ENCODE peak calls at places on chromosomes 5 and 9, in six cellular contexts. M is AG09309, A is HepG2, G is endothelial cell of umbilical vein, H is keratinocyte, L is astrocyte of the cerebellum. W is an unnamed sample.

GRCh38 chr9:115691686-115692085 is 461.9 kb upstream of the PAPPA start:
- DNase-seq in M (peak), A (no peak), G (no peak), L (peak), H (no peak), W (peak)

GRCh38 chr5:6792911-6793451 is 79.7 kb downstream of the TENT4A start:
- DNase-seq in G (no peak), L (no peak), M (no peak), A (no peak), H (no peak), W (no peak)

GRCh38 chr5:132180134-132180745 is 47.4 kb downstream of the P4HA2 start:
- DNase-seq in A (peak), L (peak), G (peak), M (peak), H (no peak), W (peak)

GRCh38 chr9:93012998-93013855 is 45.3 kb upstream of the SUSD3 start:
- DNase-seq in A (no peak), L (no peak), M (no peak), G (no peak), H (no peak), W (no peak)

GRCh38 chr5:73218552-73219171 is 45.7 kb downstream of the TMEM174 start:
- DNase-seq in L (peak), H (no peak), A (no peak), G (peak), M (no peak), W (no peak)

GRCh38 chr5:10540036-10540544 is 23.8 kb upstream of the ANKRD33B start:
- DNase-seq in L (no peak), M (no peak), H (no peak), G (no peak), A (no peak), W (no peak)

GRCh38 chr5:86463339-86463738 is 154.4 kb upstream of the COX7C start:
- DNase-seq in A (peak), M (no peak), H (no peak), L (no peak), G (no peak), W (no peak)

GRCh38 chr5:176612008-176612407 is 2.1 kb upstream of the GPRIN1 start:
- DNase-seq in M (no peak), L (no peak), A (no peak), G (no peak), H (no peak), W (no peak)

GRCh38 chr9:2758162-2758950 is 41.0 kb downstream of the KCNV2 start:
- DNase-seq in G (no peak), H (no peak), A (no peak), M (no peak), L (no peak), W (no peak)

GRCh38 chr5:155008669-155009068 is 4.9 kb upstream of the KIF4B start:
- DNase-seq in M (no peak), H (no peak), G (peak), L (no peak), A (peak), W (no peak)

GRCh38 chr9:127589955-127590370 is 22.1 kb upstream of the STXBP1 start:
- DNase-seq in M (no peak), L (peak), G (peak), A (peak), H (no peak), W (no peak)

GRCh38 chr9:127942152-127943010 is 4.7 kb upstream of the DPM2 start:
- DNase-seq in A (peak), L (no peak), G (peak), M (no peak), H (no peak), W (no peak)

GRCh38 chr9:114261026-114261425 is 61.9 kb upstream of the ORM1 start:
- DNase-seq in L (no peak), A (no peak), H (no peak), G (no peak), M (no peak), W (no peak)

DNA sequence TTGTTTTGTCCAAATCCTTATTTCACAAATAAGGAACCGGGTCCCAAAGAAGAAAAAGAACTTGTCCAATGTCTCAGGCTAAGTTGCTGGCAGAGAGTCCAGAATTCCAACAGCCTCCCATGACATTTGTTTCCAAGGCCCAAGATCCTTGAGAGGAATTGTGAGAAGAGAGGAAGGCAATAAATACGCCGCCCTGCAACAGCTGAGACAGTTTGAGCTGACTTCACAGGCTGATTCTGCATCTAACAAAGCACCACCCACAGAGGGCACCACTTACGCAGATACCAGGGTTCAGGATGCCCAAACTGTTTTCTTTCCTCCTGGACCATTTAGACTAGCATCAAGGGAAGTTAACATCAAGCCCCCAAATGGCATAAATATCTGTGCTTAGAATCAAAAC is 211.3 kb downstream of the FAM114A2 start:
- DNase-seq in L (no peak), A (no peak), G (no peak), H (no peak), M (no peak), W (no peak)
- TF ChIP-seq CTCF in L (peak), A (no peak), G (no peak), H (peak), M (peak), W (peak)

GRCh38 chr5:165460911-165461310 is 1955.5 kb downstream of the MAT2B start:
- DNase-seq in L (no peak), H (no peak), G (no peak), A (no peak), M (no peak), W (no peak)

GRCh38 chr5:165459232-165459631 is 1953.8 kb downstream of the MAT2B start:
- DNase-seq in L (no peak), G (no peak), M (no peak), A (no peak), H (no peak), W (no peak)

DNA sequence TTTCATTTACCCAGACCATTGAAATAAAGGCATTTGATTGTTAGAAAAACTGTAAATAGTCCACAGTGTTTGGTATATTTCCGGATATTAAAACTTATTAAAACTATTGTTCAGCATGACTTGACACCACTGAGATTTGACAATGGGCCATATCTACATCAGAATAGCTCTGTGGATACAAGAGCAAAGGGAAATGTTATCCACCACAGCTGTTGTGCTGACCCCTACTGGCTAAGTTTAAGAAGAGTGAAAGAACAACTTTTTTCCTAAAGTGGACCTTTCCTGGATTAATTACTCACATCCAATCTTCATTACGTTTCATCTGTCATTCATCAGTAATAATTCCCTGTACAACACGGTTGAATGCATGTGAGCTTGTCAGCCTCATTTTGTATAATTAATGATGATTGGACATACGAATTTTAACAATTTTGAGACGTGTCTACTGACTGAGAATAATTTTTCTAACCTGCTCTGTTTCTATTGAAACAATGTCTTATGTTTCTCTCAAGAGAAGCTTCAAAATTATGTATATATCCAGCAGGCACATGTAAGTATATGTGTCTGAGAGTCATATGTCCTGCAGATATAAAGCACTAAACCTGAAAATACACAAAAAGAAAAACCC is 1952.5 kb downstream of the MAT2B start:
- DNase-seq in H (no peak), A (no peak), M (no peak), G (peak), L (peak), W (no peak)
- TF ChIP-seq CTCF in H (peak), A (no peak), M (no peak), G (peak), L (peak), W (no peak)

GRCh38 chr9:36136277-36136893 is at the start of gene GLIPR2:
- DNase-seq in A (peak), L (no peak), G (peak), M (no peak), H (no peak), W (no peak)
- TF ChIP-seq CTCF in A (peak), L (peak), G (peak), M (no peak), H (no peak), W (peak)

GRCh38 chr5:142692280-142692775 is 6.4 kb upstream of the FGF1 start:
- DNase-seq in G (no peak), L (no peak), H (no peak), A (no peak), M (no peak), W (no peak)

GRCh38 chr5:142697356-142697807 is 11.5 kb upstream of the FGF1 start:
- DNase-seq in H (no peak), A (no peak), L (no peak), G (no peak), M (no peak), W (no peak)

GRCh38 chr5:142697846-142698245 is 12.0 kb upstream of the FGF1 start:
- DNase-seq in M (no peak), A (no peak), G (no peak), L (no peak), H (no peak), W (no peak)

GRCh38 chr5:142696379-142696778 is 10.5 kb upstream of the FGF1 start:
- DNase-seq in G (no peak), L (no peak), M (no peak), H (no peak), A (no peak), W (no peak)

DNA sequence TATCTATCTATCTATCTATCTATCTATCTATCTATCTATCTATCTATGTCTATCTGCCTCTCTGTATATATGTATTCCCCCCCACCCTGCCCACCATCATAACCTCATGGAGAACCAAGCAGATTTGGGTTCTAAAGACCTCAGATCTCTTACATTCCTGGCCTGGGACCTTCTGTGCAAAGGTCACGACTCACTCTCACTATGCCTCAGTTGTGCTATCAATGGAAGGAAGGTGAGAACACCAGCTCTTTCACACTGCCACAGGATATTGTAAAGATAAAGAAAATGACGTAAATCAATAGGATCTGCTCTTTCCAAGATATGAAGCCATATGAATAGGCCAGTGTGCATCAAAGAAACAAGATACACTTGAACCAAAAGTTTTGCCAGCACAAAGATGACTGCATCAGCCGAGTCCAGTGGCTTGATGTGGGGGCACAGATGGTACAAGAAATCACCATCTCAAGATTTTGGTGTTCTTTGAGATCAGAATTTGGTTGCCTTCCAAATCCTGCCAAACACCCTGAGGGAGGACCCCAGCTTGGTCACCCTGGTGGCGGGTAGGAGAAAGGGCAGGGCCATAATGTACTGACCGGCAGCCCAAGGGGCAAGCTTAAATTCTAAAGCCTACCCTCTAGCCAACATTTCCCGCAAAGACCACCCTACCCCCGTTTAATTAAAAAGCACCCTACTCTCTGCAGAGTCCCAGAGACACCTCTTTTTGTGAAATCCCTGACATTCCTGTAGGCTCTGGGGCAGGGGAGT is 8.4 kb upstream of the FGF1 start:
- DNase-seq in A (no peak), H (no peak), G (no peak), M (no peak), L (no peak), W (no peak)
- TF ChIP-seq CTCF in A (no peak), H (no peak), G (no peak), M (peak), L (peak), W (no peak)

GRCh38 chr9:132669636-132670358 is at the start of gene DDX31:
- DNase-seq in M (peak), L (peak), G (peak), A (peak), H (no peak), W (no peak)
- TF ChIP-seq CTCF in M (no peak), L (no peak), G (no peak), A (peak), H (no peak), W (no peak)

GRCh38 chr5:1975898-1976765 is 93.4 kb upstream of the IRX4 start:
- DNase-seq in H (no peak), M (no peak), A (no peak), L (no peak), G (no peak), W (no peak)
- TF ChIP-seq CTCF in H (peak), M (no peak), A (no peak), L (no peak), G (no peak), W (no peak)

DNA sequence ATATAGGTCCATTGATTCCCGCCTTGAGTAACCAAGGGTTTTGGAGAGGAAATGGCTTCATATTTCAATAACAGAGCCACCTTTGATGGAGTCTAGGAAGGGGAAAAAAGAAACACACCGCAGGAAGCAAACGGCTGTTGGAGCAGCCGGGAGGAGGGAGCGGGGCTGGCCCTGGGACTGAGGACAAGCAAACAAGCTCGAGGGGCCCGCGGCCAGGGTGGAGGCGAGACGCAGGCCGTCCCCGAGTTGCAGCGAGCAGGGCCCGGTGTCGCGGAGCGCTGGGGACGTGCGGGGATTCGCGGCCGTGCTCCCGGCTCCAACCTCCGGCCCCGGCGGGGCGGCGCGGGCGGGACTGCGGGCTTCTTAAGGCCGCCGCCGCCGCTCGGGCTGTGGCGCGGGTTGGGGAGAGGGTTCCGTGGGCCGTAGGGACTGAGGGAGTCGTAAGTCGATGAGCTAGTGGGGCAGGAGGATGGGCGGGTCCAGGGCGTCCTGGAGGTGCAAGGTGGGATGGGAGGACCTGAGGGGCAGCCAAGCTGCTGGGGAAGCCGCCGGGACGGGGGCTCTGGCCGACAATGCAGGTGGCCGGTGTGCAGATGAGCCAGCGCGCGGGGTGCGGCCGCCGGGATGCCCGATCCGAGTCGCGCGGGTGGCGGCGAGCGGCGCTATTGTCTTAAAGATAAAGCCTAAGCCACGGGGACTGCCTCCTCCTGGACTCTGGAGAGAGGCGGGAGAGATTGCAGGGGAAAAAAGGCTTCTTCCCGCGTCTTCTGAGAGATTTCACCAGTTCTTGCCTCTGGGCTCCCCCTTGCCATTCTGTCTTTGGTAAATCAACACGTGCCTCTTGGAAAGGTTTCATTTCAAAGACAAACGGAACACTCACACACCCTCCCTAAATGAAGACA is 1.5 kb upstream of the HAPLN1 start:
- DNase-seq in M (peak), G (peak), H (no peak), L (peak), A (peak), W (no peak)
- TF ChIP-seq CTCF in M (peak), G (peak), H (peak), L (peak), A (peak), W (peak)

GRCh38 chr9:1055156-1055555 is 5.0 kb downstream of the DMRT2 start:
- DNase-seq in H (no peak), A (no peak), L (no peak), G (no peak), M (no peak), W (no peak)
- TF ChIP-seq CTCF in H (no peak), A (no peak), L (no peak), G (no peak), M (no peak), W (no peak)

GRCh38 chr9:137547687-137548543 is 2.3 kb downstream of the PNPLA7 start:
- DNase-seq in G (no peak), A (no peak), L (no peak), H (no peak), M (no peak), W (no peak)

GRCh38 chr9:137550241-137550621 is at the start of gene PNPLA7:
- DNase-seq in A (peak), G (peak), L (no peak), H (no peak), M (no peak), W (peak)

GRCh38 chr9:137551656-137552534 is at the start of gene MRPL41:
- DNase-seq in M (no peak), H (peak), A (peak), G (peak), L (peak), W (peak)

GRCh38 chr9:137554349-137554748 is 2.7 kb downstream of the MRPL41 start:
- DNase-seq in G (no peak), M (no peak), H (no peak), L (no peak), A (no peak), W (no peak)

DNA sequence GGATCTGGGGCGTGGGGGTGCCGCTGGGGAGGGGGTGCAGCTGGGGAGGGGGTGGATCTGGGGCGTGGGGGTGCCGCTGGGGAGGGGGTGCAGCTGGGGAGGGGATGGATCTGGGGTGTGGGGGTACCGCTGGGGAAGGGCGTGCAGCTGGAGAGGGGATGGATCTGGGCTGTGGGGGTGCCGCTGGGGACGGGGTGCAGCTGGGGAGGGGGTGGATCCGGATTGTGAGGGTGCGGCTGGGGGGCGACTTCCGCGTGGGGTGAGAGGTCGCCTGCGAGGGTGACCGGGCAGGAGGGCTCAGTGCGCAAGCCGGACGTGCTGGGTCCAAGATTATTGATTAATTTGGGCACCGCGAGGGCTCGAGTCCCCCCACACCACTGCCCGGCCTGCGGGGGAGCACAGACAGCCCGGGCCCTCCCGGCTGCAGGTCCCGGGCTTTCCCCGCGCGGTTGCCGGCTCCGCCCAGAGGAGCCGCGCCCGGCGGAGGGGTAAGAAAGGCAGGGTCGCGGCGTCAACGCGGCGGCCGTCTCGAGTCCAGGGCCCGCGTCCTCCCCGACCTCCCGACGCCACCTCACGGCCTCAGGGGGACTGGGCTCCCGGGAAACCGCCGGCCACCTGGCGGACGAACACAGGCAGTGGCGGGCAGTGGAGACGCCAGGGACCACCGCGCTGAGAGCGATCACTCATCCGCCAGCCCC is 572 bp upstream of the MRPL41 start:
- DNase-seq in L (peak), G (peak), A (peak), H (no peak), M (no peak), W (no peak)
- TF ChIP-seq CTCF in L (peak), G (peak), A (peak), H (peak), M (peak), W (peak)

DNA sequence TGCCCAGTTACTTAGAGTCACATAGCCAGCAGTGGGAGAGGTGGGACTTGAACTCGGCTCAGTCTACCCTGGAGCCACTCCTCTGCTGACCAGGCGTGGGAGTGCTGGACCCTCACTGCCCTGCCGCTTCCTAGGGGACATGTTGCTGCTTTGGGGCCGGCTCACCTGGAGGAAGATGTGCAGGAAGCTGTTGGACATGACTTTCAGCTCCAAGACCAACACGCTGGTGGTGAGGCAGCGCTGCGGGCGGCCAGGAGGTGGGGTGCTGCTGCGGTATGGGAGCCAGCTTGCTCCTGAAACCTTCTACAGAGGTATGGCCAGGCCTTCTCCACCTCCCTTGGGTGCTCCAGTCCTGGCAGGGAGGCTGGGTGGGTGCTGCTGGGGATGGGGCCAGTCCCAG is 3.4 kb upstream of the CACFD1 start:
- DNase-seq in M (no peak), L (no peak), G (no peak), A (no peak), H (no peak), W (no peak)
- TF ChIP-seq CTCF in M (no peak), L (peak), G (no peak), A (peak), H (no peak), W (peak)